ENCODE peak calls at places on chromosome 5, in seven cellular contexts. J is stomach; Q is activated naive CD4-positive, alpha-beta T cell treated with anti-CD3 and anti-CD28 coated beads, Interleukin-2, amount 50 U/mL, for 16 hours; M is stimulated activated CD4-positive, alpha-beta T cell treated with anti-CD3 and anti-CD28 coated beads, Interleukin-12 subunit alpha, Interleukin-12 subunit beta, amount 100 ng/mL, for 4 hours; Y is memory B cell; A is GM03348; O is NCI-H2029 treated with DMSO at 0.1 percent for 48 hours. Z is an unnamed sample.

GRCh38 chr5:135460246-135461033 is 8.3 kb upstream of the TIFAB start:
- DNase-seq in J (no peak), Q (no peak), M (no peak), Y (no peak), A (no peak), O (no peak), Z (no peak)

GRCh38 chr5:37740331-37741066 is 99.3 kb downstream of the GDNF start:
- DNase-seq in J (no peak), Q (no peak), M (no peak), Y (no peak), A (peak), O (no peak), Z (no peak)

GRCh38 chr5:101626572-101626971 is 669.5 kb downstream of the SLCO4C1 start:
- DNase-seq in J (no peak), Q (no peak), M (no peak), Y (no peak), A (no peak), O (no peak), Z (no peak)

GRCh38 chr5:36177715-36178556 is 26.0 kb downstream of the SKP2 start:
- DNase-seq in J (no peak), Q (no peak), M (no peak), Y (no peak), A (peak), O (peak), Z (no peak)

GRCh38 chr5:17316973-17317459 is 99.6 kb downstream of the BASP1 start:
- DNase-seq in J (no peak), Q (no peak), M (no peak), Y (peak), A (peak), O (no peak), Z (peak)

GRCh38 chr5:6861667-6862066 is 148.4 kb downstream of the TENT4A start:
- DNase-seq in J (no peak), Q (no peak), M (no peak), Y (no peak), A (no peak), O (no peak), Z (peak)

GRCh38 chr5:129554134-129554904 is 94.2 kb downstream of the ADAMTS19 start:
- DNase-seq in J (no peak), Q (no peak), M (no peak), Y (no peak), A (no peak), O (no peak), Z (no peak)

GRCh38 chr5:172616730-172617129 is 24.3 kb upstream of the NEURL1B start:
- DNase-seq in J (no peak), Q (no peak), M (no peak), Y (no peak), A (no peak), O (no peak), Z (peak)

GRCh38 chr5:56055859-56056258 is 61.1 kb upstream of the IL6ST start:
- DNase-seq in J (no peak), Q (no peak), M (no peak), Y (no peak), A (no peak), O (no peak), Z (no peak)